ENCODE peak calls at places on chromosomes 12 and 14, in four cellular contexts. O is heart right ventricle, I is vagina, Z is dorsolateral prefrontal cortex. L is an unnamed sample.

GRCh38 chr12:42716521-42716920 is 127.0 kb upstream of the PRICKLE1 start:
- DNase-seq in I (no peak), O (no peak), Z (no peak), L (peak)

GRCh38 chr12:94445662-94446061 is 14.0 kb downstream of the CEP83 start:
- DNase-seq in I (no peak), Z (no peak), O (no peak), L (no peak)

GRCh38 chr14:23177181-23177580 is 6.3 kb downstream of the SLC7A8 start:
- DNase-seq in I (no peak), O (no peak), Z (no peak), L (no peak)

GRCh38 chr14:39175445-39176262 is 600 bp downstream of the PNN start:
- DNase-seq in I (peak), Z (no peak), O (no peak), L (no peak)

GRCh38 chr12:49705479-49706267 is 1.5 kb downstream of the FMNL3 start:
- DNase-seq in O (peak), I (no peak), Z (no peak), L (peak)

GRCh38 chr12:49342914-49343731 is 3.6 kb upstream of the DNAJC22 start:
- DNase-seq in O (no peak), I (peak), Z (no peak), L (no peak)

GRCh38 chr14:76580399-76580798 is 180.9 kb upstream of the VASH1 start:
- DNase-seq in I (no peak), O (peak), Z (no peak), L (no peak)

GRCh38 chr12:23950775-23951391 is 1.4 kb upstream of the SOX5 start:
- DNase-seq in I (no peak), Z (no peak), O (peak), L (peak)

GRCh38 chr12:95611676-95612309 is 60.5 kb upstream of the USP44 start:
- DNase-seq in I (no peak), Z (no peak), O (no peak), L (no peak)

GRCh38 chr12:7431993-7432685 is 11.8 kb downstream of the CD163L1 start:
- DNase-seq in O (no peak), I (no peak), Z (no peak), L (no peak)

GRCh38 chr12:40730281-40730680 is 38.0 kb downstream of the CNTN1 start:
- DNase-seq in I (no peak), Z (no peak), O (no peak), L (no peak)

GRCh38 chr14:92948647-92949046 is 25.7 kb downstream of the CHGA start:
- DNase-seq in Z (no peak), O (no peak), I (no peak), L (no peak)

GRCh38 chr12:79402626-79403025 is 288.1 kb downstream of the PAWR start:
- DNase-seq in O (no peak), I (no peak), Z (no peak), L (peak)

GRCh38 chr12:75631809-75632208 is 120.4 kb upstream of the KRR1 start:
- DNase-seq in O (no peak), I (no peak), Z (no peak), L (no peak)

GRCh38 chr12:57090924-57091632 is 2.2 kb downstream of the NAB2 start:
- DNase-seq in I (no peak), Z (peak), O (no peak), L (no peak)

GRCh38 chr12:13167906-13168305 is 28.6 kb upstream of the EMP1 start:
- DNase-seq in I (peak), O (no peak), Z (no peak), L (no peak)

GRCh38 chr14:71206766-71207371 is 299.6 kb downstream of the PCNX1 start:
- DNase-seq in I (no peak), Z (peak), O (peak), L (peak)

GRCh38 chr14:88069677-88070076 is 64.7 kb downstream of the GPR65 start:
- DNase-seq in O (no peak), Z (no peak), I (no peak), L (no peak)

GRCh38 chr14:80535171-80535570 is 323.9 kb upstream of the DIO2 start:
- DNase-seq in O (no peak), Z (no peak), I (no peak), L (no peak)

GRCh38 chr14:94143711-94144110 is 14.3 kb upstream of the IFI27L2 start:
- DNase-seq in Z (no peak), I (no peak), O (no peak), L (no peak)

GRCh38 chr14:74532246-74532645 is 38.7 kb downstream of the ISCA2 start:
- DNase-seq in O (no peak), I (no peak), Z (no peak), L (no peak)

GRCh38 chr12:56528836-56529235 is 7.2 kb downstream of the RBMS2 start:
- DNase-seq in Z (no peak), I (no peak), O (no peak), L (no peak)

GRCh38 chr12:7142057-7142644 is 12.0 kb downstream of the CLSTN3 start:
- DNase-seq in I (no peak), Z (no peak), O (no peak), L (peak)

GRCh38 chr12:24760162-24760561 is 188.7 kb downstream of the BCAT1 start:
- DNase-seq in Z (no peak), I (no peak), O (no peak), L (no peak)

GRCh38 chr12:27822076-27822712 is 42.2 kb upstream of the MANSC4 start:
- DNase-seq in Z (no peak), O (no peak), I (no peak), L (peak)

GRCh38 chr12:93025145-93026103 is 96.3 kb upstream of the EEA1 start:
- DNase-seq in I (no peak), Z (no peak), O (peak), L (peak)

GRCh38 chr12:32519047-32519446 is 119.7 kb downstream of the FGD4 start:
- DNase-seq in Z (no peak), O (no peak), I (no peak), L (no peak)

GRCh38 chr14:69059658-69060648 is 80.9 kb upstream of the ACTN1 start:
- DNase-seq in O (no peak), I (no peak), Z (no peak), L (peak)

GRCh38 chr12:132160016-132160415 is 15.8 kb downstream of the NOC4L start:
- DNase-seq in I (no peak), O (no peak), Z (no peak), L (no peak)

GRCh38 chr14:47539065-47539464 is 136.3 kb downstream of the MDGA2 start:
- DNase-seq in Z (no peak), I (no peak), O (no peak), L (peak)

GRCh38 chr14:52067873-52068740 is 752 bp downstream of the NID2 start:
- DNase-seq in Z (no peak), O (peak), I (no peak), L (no peak)

GRCh38 chr14:38500125-38500524 is 244.2 kb upstream of the CLEC14A start:
- DNase-seq in I (no peak), O (no peak), Z (no peak), L (no peak)

GRCh38 chr12:30000401-30000800 is 216.7 kb upstream of the TMTC1 start:
- DNase-seq in O (no peak), Z (no peak), I (no peak), L (no peak)

GRCh38 chr12:123705935-123706334 is 6.2 kb upstream of the ATP6V0A2 start:
- DNase-seq in I (no peak), Z (no peak), O (no peak), L (no peak)

GRCh38 chr12:40232602-40233001 is 7.8 kb downstream of the LRRK2 start:
- DNase-seq in O (no peak), Z (no peak), I (no peak), L (no peak)

GRCh38 chr14:40989260-40989659 is 617.4 kb upstream of the LRFN5 start:
- DNase-seq in O (no peak), I (no peak), Z (no peak), L (no peak)

GRCh38 chr12:75876843-75877587 is 154.6 kb downstream of the PHLDA1 start:
- DNase-seq in Z (no peak), I (no peak), O (no peak), L (no peak)

GRCh38 chr12:110688446-110689001 is 391 bp downstream of the HVCN1 start:
- DNase-seq in I (no peak), O (no peak), Z (no peak), L (no peak)
- H3K27ac ChIP-seq in I (peak), O (peak), Z (no peak), L (no peak)

GRCh38 chr12:66724616-66725015 is 45.7 kb upstream of the GRIP1 start:
- DNase-seq in O (no peak), Z (no peak), I (no peak), L (no peak)
- H3K27ac ChIP-seq in O (no peak), Z (no peak), I (no peak), L (no peak)

DNA sequence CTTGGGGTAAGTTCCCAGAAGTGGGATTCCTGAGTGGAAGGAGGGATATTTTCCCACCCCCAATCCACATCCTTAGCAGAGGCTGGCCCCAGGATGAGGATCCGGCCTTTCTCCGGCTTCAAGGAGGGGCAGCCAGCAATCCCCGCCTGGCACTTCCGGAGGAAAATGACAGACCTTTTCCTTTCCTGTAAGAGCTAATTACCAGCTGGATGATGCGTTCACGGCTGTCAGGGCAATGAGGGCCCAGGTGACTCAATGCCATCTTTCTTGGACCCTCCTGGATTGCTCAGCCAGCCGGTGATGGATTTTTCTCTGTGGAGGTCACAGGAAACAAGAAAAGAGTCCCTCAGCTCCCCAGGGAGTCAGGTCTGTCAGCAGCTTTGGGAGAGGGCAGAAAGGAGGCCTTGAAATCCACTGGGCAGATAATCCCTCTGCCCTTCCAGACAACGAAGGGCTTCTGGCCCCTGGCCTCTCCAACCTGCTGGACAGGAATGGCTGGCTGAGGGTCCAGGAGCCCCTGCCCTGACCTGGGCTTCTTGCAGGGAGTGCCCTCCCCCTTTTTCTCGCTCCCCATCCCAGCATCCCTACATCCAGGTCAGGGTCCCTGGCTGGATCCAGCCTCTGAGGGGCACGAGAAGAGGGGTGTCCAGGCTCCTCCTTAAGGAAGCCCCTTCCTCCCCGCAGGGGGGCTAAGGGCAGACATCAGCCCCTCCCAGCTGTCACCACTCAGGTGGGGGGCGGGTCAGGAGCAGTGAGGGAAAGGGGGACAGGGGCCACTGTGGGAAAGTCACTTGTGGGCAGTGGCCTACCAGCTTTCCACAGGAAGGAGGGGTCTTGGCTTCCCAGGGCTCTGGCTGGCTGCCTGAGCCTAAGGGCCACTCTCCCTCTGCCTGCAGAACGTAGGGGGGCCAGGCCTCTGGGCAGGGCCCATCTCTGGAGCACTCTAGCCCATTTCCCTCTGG is 16.1 kb upstream of the CCDC85C start:
- DNase-seq in Z (no peak), I (no peak), O (peak), L (no peak)
- H3K27ac ChIP-seq in Z (no peak), I (no peak), O (no peak), L (no peak)

GRCh38 chr14:55071870-55072640 is 20.6 kb downstream of the MAPK1IP1L start:
- DNase-seq in Z (peak), I (no peak), O (peak), L (peak)
- H3K27ac ChIP-seq in Z (peak), I (peak), O (peak), L (peak)

DNA sequence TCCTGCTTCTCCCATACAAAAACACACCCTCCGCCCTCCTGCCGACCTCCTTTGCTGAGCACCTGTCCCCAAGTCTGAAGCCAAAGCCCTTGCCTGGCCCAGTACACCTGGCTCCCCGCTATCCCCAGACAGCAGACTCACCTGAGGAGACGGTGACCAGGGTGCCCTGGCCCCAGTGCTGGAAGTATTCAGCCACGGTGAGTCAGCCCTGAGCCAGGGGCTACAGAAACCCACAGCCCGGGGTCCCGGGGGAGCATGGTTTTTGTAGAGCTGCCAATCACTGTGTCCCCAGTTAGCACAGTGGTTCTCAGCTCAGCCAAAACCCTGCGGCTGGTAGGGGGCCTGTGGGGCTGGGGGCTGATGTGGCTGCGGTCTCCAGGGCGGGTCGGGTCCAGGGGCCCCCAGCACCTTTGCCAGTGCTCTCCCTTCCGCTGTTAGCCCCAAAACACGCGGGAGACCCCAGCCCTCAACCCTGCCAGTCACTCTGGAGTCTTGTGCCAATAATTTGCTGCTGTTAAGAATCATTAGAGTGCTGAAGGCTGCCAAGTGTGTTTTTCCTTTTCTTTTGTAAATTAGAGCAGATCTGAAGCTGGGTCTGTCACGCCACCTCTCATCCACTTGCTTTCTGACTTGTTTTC is 339.0 kb downstream of the TMEM121 start:
- DNase-seq in O (no peak), I (no peak), Z (peak), L (no peak)
- H3K27ac ChIP-seq in O (no peak), I (no peak), Z (no peak), L (no peak)

GRCh38 chr14:35991356-35991755 is 165.2 kb downstream of the BRMS1L start:
- DNase-seq in Z (no peak), I (no peak), O (no peak), L (no peak)
- H3K27ac ChIP-seq in Z (peak), I (no peak), O (no peak), L (no peak)

GRCh38 chr12:59155448-59155847 is 235.1 kb upstream of the LRIG3 start:
- DNase-seq in Z (no peak), I (no peak), O (no peak), L (no peak)
- H3K27ac ChIP-seq in Z (no peak), I (no peak), O (no peak), L (no peak)

DNA sequence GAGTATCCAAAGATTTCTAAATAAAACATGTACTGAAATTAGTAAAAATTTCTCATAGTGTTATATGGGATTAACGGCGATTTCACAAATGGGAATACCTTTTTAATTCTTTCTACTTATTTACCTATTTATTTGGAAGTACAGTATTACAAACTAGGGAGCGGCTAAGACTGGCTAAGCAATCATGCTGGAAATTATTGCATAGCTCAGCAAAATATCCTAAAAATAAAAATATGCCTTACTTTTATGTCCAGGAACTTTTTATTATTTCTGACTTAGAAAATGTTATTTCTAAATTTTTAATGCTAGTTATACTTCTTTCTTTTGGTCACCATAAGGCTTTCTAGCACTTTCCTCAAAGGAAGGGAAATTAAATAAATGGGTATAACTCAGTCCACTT is 36.5 kb upstream of the PTCSC3 start:
- DNase-seq in Z (no peak), O (no peak), I (no peak), L (no peak)
- H3K27ac ChIP-seq in Z (no peak), O (no peak), I (no peak), L (no peak)

DNA sequence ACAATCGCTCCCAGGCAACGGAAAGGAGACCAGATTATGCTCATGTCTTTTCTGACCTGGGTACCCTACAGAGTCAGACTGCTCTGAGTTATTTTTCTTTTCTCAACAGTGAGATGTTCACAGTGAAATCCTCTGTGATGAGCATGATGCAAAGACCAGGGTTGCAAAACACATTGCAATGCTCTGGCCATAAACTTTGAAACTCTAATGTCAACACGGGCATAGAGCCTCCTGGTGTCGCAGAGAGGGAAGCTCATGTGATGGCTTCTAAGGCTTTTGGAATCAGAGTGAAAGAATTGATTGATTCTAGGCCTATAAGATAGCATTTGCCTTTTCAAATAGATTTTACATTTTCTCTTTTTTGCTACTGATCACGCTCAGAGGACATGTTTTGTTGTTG is 193.4 kb downstream of the RASSF9 start:
- DNase-seq in O (no peak), I (no peak), Z (no peak), L (peak)
- H3K27ac ChIP-seq in O (no peak), I (no peak), Z (no peak), L (no peak)